ENCODE peak calls at places on chromosomes 12 and 14, in nine cellular contexts. One of them, this sample, is unnamed.
A peak's percentile ranks its signal among the peaks of the same experiment; 100 is the strongest.

GRCh38 chr14:67240168-67240932 is 885 bp upstream of the PALS1 start:
- DNase-seq in HL-60: peak; percentile 5
- DNase-seq in fibroblast of pulmonary artery: peak; percentile 22
- DNase-seq in Peyer's patch: peak; percentile 42
- DNase-seq in BJ: no peak
- DNase-seq in GM10248: peak; percentile 19
- DNase-seq in fibroblast of villous mesenchyme: no peak
- DNase-seq in BE2C: peak; percentile 45
- DNase-seq in upper lobe of right lung: peak; percentile 86
- DNase-seq in this sample: no peak

GRCh38 chr12:50059440-50060119 is 2.2 kb downstream of the ASIC1 start:
- DNase-seq in HL-60: peak; percentile 78
- DNase-seq in fibroblast of pulmonary artery: no peak
- DNase-seq in Peyer's patch: no peak
- DNase-seq in BJ: no peak
- DNase-seq in GM10248: no peak
- DNase-seq in fibroblast of villous mesenchyme: no peak
- DNase-seq in BE2C: no peak
- DNase-seq in upper lobe of right lung: no peak
- DNase-seq in this sample: no peak

GRCh38 chr12:57198329-57198728 is 18.3 kb upstream of the NXPH4 start:
- DNase-seq in HL-60: no peak
- DNase-seq in fibroblast of pulmonary artery: no peak
- DNase-seq in Peyer's patch: no peak
- DNase-seq in BJ: no peak
- DNase-seq in GM10248: no peak
- DNase-seq in fibroblast of villous mesenchyme: no peak
- DNase-seq in BE2C: no peak
- DNase-seq in upper lobe of right lung: no peak
- DNase-seq in this sample: no peak

GRCh38 chr12:116604151-116604550 is 45.0 kb downstream of the MAP1LC3B2 start:
- DNase-seq in HL-60: no peak
- DNase-seq in fibroblast of pulmonary artery: peak; percentile 25
- DNase-seq in Peyer's patch: no peak
- DNase-seq in BJ: no peak
- DNase-seq in GM10248: no peak
- DNase-seq in fibroblast of villous mesenchyme: peak; percentile 31
- DNase-seq in BE2C: no peak
- DNase-seq in upper lobe of right lung: no peak
- DNase-seq in this sample: no peak

GRCh38 chr12:97716356-97716755 is 253.8 kb downstream of the RMST start:
- DNase-seq in HL-60: no peak
- DNase-seq in fibroblast of pulmonary artery: peak; percentile 20
- DNase-seq in Peyer's patch: no peak
- DNase-seq in BJ: no peak
- DNase-seq in GM10248: no peak
- DNase-seq in fibroblast of villous mesenchyme: no peak
- DNase-seq in BE2C: no peak
- DNase-seq in upper lobe of right lung: no peak
- DNase-seq in this sample: no peak

GRCh38 chr12:29521951-29522350 is 24.5 kb upstream of the OVCH1 start:
- DNase-seq in HL-60: no peak
- DNase-seq in fibroblast of pulmonary artery: peak; percentile 79
- DNase-seq in Peyer's patch: no peak
- DNase-seq in BJ: no peak
- DNase-seq in GM10248: no peak
- DNase-seq in fibroblast of villous mesenchyme: no peak
- DNase-seq in BE2C: no peak
- DNase-seq in upper lobe of right lung: no peak
- DNase-seq in this sample: no peak

GRCh38 chr12:70366581-70367267 is 634 bp downstream of the KCNMB4 start:
- DNase-seq in HL-60: no peak
- DNase-seq in fibroblast of pulmonary artery: peak; percentile 48
- DNase-seq in Peyer's patch: peak; percentile 51
- DNase-seq in BJ: no peak
- DNase-seq in GM10248: peak; percentile 59
- DNase-seq in fibroblast of villous mesenchyme: peak; percentile 21
- DNase-seq in BE2C: peak; percentile 48
- DNase-seq in upper lobe of right lung: peak; percentile 67
- DNase-seq in this sample: no peak

GRCh38 chr14:94439453-94440057 is 13.0 kb downstream of the SERPINA11 start:
- DNase-seq in HL-60: no peak
- DNase-seq in fibroblast of pulmonary artery: no peak
- DNase-seq in Peyer's patch: no peak
- DNase-seq in BJ: no peak
- DNase-seq in GM10248: no peak
- DNase-seq in fibroblast of villous mesenchyme: no peak
- DNase-seq in BE2C: no peak
- DNase-seq in upper lobe of right lung: no peak
- DNase-seq in this sample: no peak

GRCh38 chr14:64572721-64573508 is 23.2 kb downstream of the PPP1R36 start:
- DNase-seq in HL-60: no peak
- DNase-seq in fibroblast of pulmonary artery: no peak
- DNase-seq in Peyer's patch: no peak
- DNase-seq in BJ: no peak
- DNase-seq in GM10248: no peak
- DNase-seq in fibroblast of villous mesenchyme: no peak
- DNase-seq in BE2C: no peak
- DNase-seq in upper lobe of right lung: no peak
- DNase-seq in this sample: no peak

GRCh38 chr12:41224066-41224465 is 35.9 kb downstream of the PDZRN4 start:
- DNase-seq in HL-60: no peak
- DNase-seq in fibroblast of pulmonary artery: no peak
- DNase-seq in Peyer's patch: no peak
- DNase-seq in BJ: no peak
- DNase-seq in GM10248: no peak
- DNase-seq in fibroblast of villous mesenchyme: no peak
- DNase-seq in BE2C: no peak
- DNase-seq in upper lobe of right lung: no peak
- DNase-seq in this sample: no peak

GRCh38 chr14:67263499-67264149 is 22.4 kb downstream of the PALS1 start:
- DNase-seq in HL-60: no peak
- DNase-seq in fibroblast of pulmonary artery: peak; percentile 73
- DNase-seq in Peyer's patch: no peak
- DNase-seq in BJ: no peak
- DNase-seq in GM10248: no peak
- DNase-seq in fibroblast of villous mesenchyme: peak; percentile 94
- DNase-seq in BE2C: no peak
- DNase-seq in upper lobe of right lung: no peak
- DNase-seq in this sample: no peak

GRCh38 chr12:46473634-46474201 is 101.1 kb upstream of the SLC38A2 start:
- DNase-seq in HL-60: peak; percentile 72
- DNase-seq in fibroblast of pulmonary artery: peak; percentile 96
- DNase-seq in Peyer's patch: peak; percentile 32
- DNase-seq in BJ: peak; percentile 92
- DNase-seq in GM10248: peak; percentile 48
- DNase-seq in fibroblast of villous mesenchyme: peak; percentile 95
- DNase-seq in BE2C: peak; percentile 70
- DNase-seq in upper lobe of right lung: peak; percentile 73
- DNase-seq in this sample: peak; percentile 80

GRCh38 chr14:50070840-50071548 is 45.4 kb downstream of the VCPKMT start:
- DNase-seq in HL-60: no peak
- DNase-seq in fibroblast of pulmonary artery: no peak
- DNase-seq in Peyer's patch: no peak
- DNase-seq in BJ: no peak
- DNase-seq in GM10248: no peak
- DNase-seq in fibroblast of villous mesenchyme: no peak
- DNase-seq in BE2C: no peak
- DNase-seq in upper lobe of right lung: no peak
- DNase-seq in this sample: no peak

GRCh38 chr12:5626146-5626545 is 194.2 kb downstream of the NTF3 start:
- DNase-seq in HL-60: no peak
- DNase-seq in fibroblast of pulmonary artery: no peak
- DNase-seq in Peyer's patch: no peak
- DNase-seq in BJ: no peak
- DNase-seq in GM10248: no peak
- DNase-seq in fibroblast of villous mesenchyme: no peak
- DNase-seq in BE2C: no peak
- DNase-seq in upper lobe of right lung: no peak
- DNase-seq in this sample: no peak
- TF ChIP-seq CTCF in HL-60: no peak
- TF ChIP-seq CTCF in fibroblast of pulmonary artery: no peak
- TF ChIP-seq CTCF in Peyer's patch: no peak
- TF ChIP-seq CTCF in BJ: no peak
- TF ChIP-seq CTCF in GM10248: no peak
- TF ChIP-seq CTCF in fibroblast of villous mesenchyme: no peak
- TF ChIP-seq CTCF in BE2C: no peak
- TF ChIP-seq CTCF in upper lobe of right lung: no peak
- TF ChIP-seq CTCF in this sample: no peak

DNA sequence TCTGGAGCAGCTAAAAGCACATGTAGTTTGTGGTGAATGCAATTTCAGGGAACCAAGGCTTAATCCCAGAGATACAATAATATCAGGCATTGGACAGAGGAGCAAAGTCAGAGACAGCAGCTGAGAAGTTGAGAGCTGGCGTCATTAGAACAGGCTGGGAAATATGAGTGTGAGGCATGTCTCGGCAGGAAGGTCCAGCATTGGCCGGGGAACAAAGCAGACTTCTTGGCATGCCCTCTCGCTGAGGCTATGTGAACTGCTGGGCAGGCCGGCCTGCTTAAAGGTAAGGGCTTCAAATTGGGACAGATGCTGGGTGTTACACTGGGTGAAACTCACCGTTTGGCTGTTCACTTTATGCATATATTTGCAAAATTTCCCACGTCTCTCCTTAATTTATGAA is 125.4 kb downstream of the CAND1 start:
- DNase-seq in HL-60: no peak
- DNase-seq in fibroblast of pulmonary artery: peak; percentile 59
- DNase-seq in Peyer's patch: no peak
- DNase-seq in BJ: no peak
- DNase-seq in GM10248: no peak
- DNase-seq in fibroblast of villous mesenchyme: peak; percentile 41
- DNase-seq in BE2C: no peak
- DNase-seq in upper lobe of right lung: no peak
- DNase-seq in this sample: no peak
- TF ChIP-seq CTCF in HL-60: no peak
- TF ChIP-seq CTCF in fibroblast of pulmonary artery: peak; percentile 28
- TF ChIP-seq CTCF in Peyer's patch: no peak
- TF ChIP-seq CTCF in BJ: peak; percentile 31
- TF ChIP-seq CTCF in GM10248: no peak
- TF ChIP-seq CTCF in fibroblast of villous mesenchyme: peak; percentile 35
- TF ChIP-seq CTCF in BE2C: no peak
- TF ChIP-seq CTCF in upper lobe of right lung: no peak
- TF ChIP-seq CTCF in this sample: no peak

GRCh38 chr14:99806040-99806439 is 12.8 kb downstream of the EML1 start:
- DNase-seq in HL-60: no peak
- DNase-seq in fibroblast of pulmonary artery: no peak
- DNase-seq in Peyer's patch: no peak
- DNase-seq in BJ: no peak
- DNase-seq in GM10248: no peak
- DNase-seq in fibroblast of villous mesenchyme: no peak
- DNase-seq in BE2C: no peak
- DNase-seq in upper lobe of right lung: no peak
- DNase-seq in this sample: no peak

GRCh38 chr14:99808133-99808505 is 14.9 kb downstream of the EML1 start:
- DNase-seq in HL-60: no peak
- DNase-seq in fibroblast of pulmonary artery: no peak
- DNase-seq in Peyer's patch: no peak
- DNase-seq in BJ: no peak
- DNase-seq in GM10248: no peak
- DNase-seq in fibroblast of villous mesenchyme: no peak
- DNase-seq in BE2C: no peak
- DNase-seq in upper lobe of right lung: no peak
- DNase-seq in this sample: no peak

GRCh38 chr14:99808515-99808914 is 15.3 kb downstream of the EML1 start:
- DNase-seq in HL-60: no peak
- DNase-seq in fibroblast of pulmonary artery: peak; percentile 26
- DNase-seq in Peyer's patch: no peak
- DNase-seq in BJ: no peak
- DNase-seq in GM10248: no peak
- DNase-seq in fibroblast of villous mesenchyme: peak; percentile 51
- DNase-seq in BE2C: no peak
- DNase-seq in upper lobe of right lung: no peak
- DNase-seq in this sample: no peak

GRCh38 chr14:99806841-99807240 is 13.6 kb downstream of the EML1 start:
- DNase-seq in HL-60: no peak
- DNase-seq in fibroblast of pulmonary artery: no peak
- DNase-seq in Peyer's patch: no peak
- DNase-seq in BJ: no peak
- DNase-seq in GM10248: no peak
- DNase-seq in fibroblast of villous mesenchyme: peak; percentile 62
- DNase-seq in BE2C: no peak
- DNase-seq in upper lobe of right lung: no peak
- DNase-seq in this sample: no peak

DNA sequence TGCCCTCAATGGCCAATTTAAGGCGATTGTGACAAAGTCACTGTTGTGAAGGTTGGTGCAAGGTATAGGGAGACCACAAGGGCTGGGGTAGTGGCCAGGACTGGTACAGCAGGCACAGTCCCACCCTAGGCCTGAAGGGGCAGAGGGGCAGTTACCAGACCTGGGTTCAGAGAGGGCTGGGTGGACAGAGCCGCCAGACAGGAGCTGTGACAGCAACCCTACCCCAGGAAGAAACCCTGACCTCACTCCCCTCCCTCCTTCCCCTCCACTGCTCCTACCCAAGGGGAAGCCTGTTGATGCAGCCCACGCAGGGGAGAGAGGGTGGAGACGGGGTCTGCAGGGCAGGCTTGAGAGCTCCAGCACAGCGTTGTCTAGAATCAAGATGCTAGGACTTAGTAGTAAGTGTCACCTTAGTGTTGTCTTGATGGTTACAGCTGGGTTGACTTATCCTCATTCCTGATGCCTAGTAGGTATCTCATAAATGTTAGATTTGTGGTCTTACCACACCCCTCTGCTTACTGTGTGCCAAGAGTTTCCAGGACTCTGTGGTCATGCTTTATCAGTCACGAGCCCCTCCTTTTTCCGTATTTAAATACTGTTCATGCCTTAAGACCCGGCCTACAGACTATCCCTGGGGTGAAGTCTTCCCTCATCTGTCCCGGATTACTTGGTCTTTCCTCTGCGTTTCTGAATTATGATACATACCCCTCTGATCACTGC is 14.4 kb downstream of the EML1 start:
- DNase-seq in HL-60: no peak
- DNase-seq in fibroblast of pulmonary artery: peak; percentile 53
- DNase-seq in Peyer's patch: no peak
- DNase-seq in BJ: no peak
- DNase-seq in GM10248: no peak
- DNase-seq in fibroblast of villous mesenchyme: peak; percentile 88
- DNase-seq in BE2C: peak; percentile 29
- DNase-seq in upper lobe of right lung: no peak
- DNase-seq in this sample: no peak
- TF ChIP-seq CTCF in HL-60: no peak
- TF ChIP-seq CTCF in fibroblast of pulmonary artery: peak; percentile 3
- TF ChIP-seq CTCF in Peyer's patch: no peak
- TF ChIP-seq CTCF in BJ: no peak
- TF ChIP-seq CTCF in GM10248: no peak
- TF ChIP-seq CTCF in fibroblast of villous mesenchyme: no peak
- TF ChIP-seq CTCF in BE2C: peak; percentile 23
- TF ChIP-seq CTCF in upper lobe of right lung: no peak
- TF ChIP-seq CTCF in this sample: no peak

DNA sequence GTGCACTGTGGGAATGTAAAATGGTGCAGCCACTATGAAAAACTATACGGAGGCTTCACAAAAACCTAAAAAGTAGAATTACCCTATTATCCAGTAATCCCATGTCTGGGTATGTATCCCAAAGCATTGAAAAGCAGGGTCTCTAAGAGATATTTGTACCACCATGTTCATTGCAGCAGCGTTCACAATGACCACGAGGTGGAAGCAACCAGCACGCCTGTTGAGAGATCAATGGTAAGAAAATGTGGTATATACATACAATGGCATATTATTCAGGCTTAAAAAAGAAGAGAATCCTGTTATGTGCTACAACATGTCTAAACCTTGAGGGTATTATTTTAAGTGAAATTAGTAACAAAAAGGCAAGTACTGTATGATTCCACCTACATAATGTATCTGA is 910 bp upstream of the NOPCHAP1 start:
- DNase-seq in HL-60: no peak
- DNase-seq in fibroblast of pulmonary artery: no peak
- DNase-seq in Peyer's patch: no peak
- DNase-seq in BJ: no peak
- DNase-seq in GM10248: no peak
- DNase-seq in fibroblast of villous mesenchyme: no peak
- DNase-seq in BE2C: no peak
- DNase-seq in upper lobe of right lung: no peak
- DNase-seq in this sample: no peak
- TF ChIP-seq CTCF in HL-60: no peak
- TF ChIP-seq CTCF in fibroblast of pulmonary artery: no peak
- TF ChIP-seq CTCF in Peyer's patch: no peak
- TF ChIP-seq CTCF in BJ: no peak
- TF ChIP-seq CTCF in GM10248: no peak
- TF ChIP-seq CTCF in fibroblast of villous mesenchyme: peak; percentile 5
- TF ChIP-seq CTCF in BE2C: peak; percentile 38
- TF ChIP-seq CTCF in upper lobe of right lung: no peak
- TF ChIP-seq CTCF in this sample: no peak